ENCODE peak calls at places on chromosomes 12 and 14, in four cellular contexts. N, J, R and G are unnamed samples.

GRCh38 chr12:65662590-65662989 is 161.7 kb upstream of the HMGA2 start:
- DNase-seq in N (no peak), J (no peak), R (no peak), G (no peak)

GRCh38 chr12:11730299-11731041 is 81.0 kb downstream of the ETV6 start:
- DNase-seq in N (no peak), J (peak), R (no peak), G (no peak)

GRCh38 chr12:6946033-6946919 is 2.5 kb downstream of the C12orf57 start:
- DNase-seq in N (peak), J (peak), R (peak), G (peak)

GRCh38 chr12:704516-705242 is 41.4 kb upstream of the NINJ2 start:
- DNase-seq in N (no peak), J (no peak), R (no peak), G (no peak)

GRCh38 chr12:93361159-93361919 is 16.4 kb upstream of the NUDT4 start:
- DNase-seq in N (no peak), J (no peak), R (no peak), G (no peak)

GRCh38 chr12:2460051-2460450 is 334.7 kb upstream of the FKBP4 start:
- DNase-seq in N (no peak), J (no peak), R (no peak), G (no peak)

GRCh38 chr12:110916295-110916875 is 4.0 kb downstream of the MYL2 start:
- DNase-seq in N (no peak), J (no peak), R (no peak), G (no peak)

GRCh38 chr12:93704122-93704521 is 26.9 kb downstream of the CRADD start:
- DNase-seq in N (no peak), J (no peak), R (no peak), G (no peak)

GRCh38 chr12:13686243-13686642 is 295.2 kb downstream of the GRIN2B start:
- DNase-seq in N (no peak), J (no peak), R (no peak), G (no peak)

GRCh38 chr14:96001866-96002510 is 37.2 kb upstream of the C14orf132 start:
- DNase-seq in N (no peak), J (no peak), R (no peak), G (no peak)

GRCh38 chr12:84779169-84779568 is 133.4 kb downstream of the SLC6A15 start:
- DNase-seq in N (no peak), J (no peak), R (no peak), G (no peak)

GRCh38 chr12:44774815-44775411 is 101.2 kb downstream of the NELL2 start:
- DNase-seq in N (peak), J (peak), R (peak), G (no peak)

GRCh38 chr12:117857632-117858274 is 111.0 kb downstream of the KSR2 start:
- DNase-seq in N (peak), J (peak), R (peak), G (no peak)

GRCh38 chr14:102418169-102418852 is 55.6 kb downstream of the TECPR2 start:
- DNase-seq in N (no peak), J (no peak), R (no peak), G (no peak)

GRCh38 chr12:53101266-53101665 is 2.0 kb upstream of the SOAT2 start:
- DNase-seq in N (no peak), J (no peak), R (no peak), G (no peak)

GRCh38 chr14:78127233-78127632 is 42.9 kb upstream of the NRXN3 start:
- DNase-seq in N (no peak), J (no peak), R (no peak), G (no peak)

GRCh38 chr12:132363661-132364347 is 34.4 kb upstream of the GALNT9 start:
- DNase-seq in N (no peak), J (no peak), R (no peak), G (peak)

GRCh38 chr12:59122784-59123183 is 202.5 kb upstream of the LRIG3 start:
- DNase-seq in N (no peak), J (no peak), R (no peak), G (no peak)

GRCh38 chr12:5794156-5794555 is 150.9 kb downstream of the ANO2 start:
- DNase-seq in N (no peak), J (no peak), R (no peak), G (no peak)
- TF ChIP-seq POLR2AphosphoS5 in N (no peak), J (no peak), R (no peak), G (no peak)

GRCh38 chr14:50928002-50928635 is 16.2 kb downstream of the PYGL start:
- DNase-seq in N (no peak), J (no peak), R (no peak), G (peak)

GRCh38 chr14:50924236-50924635 is 20.0 kb downstream of the PYGL start:
- DNase-seq in N (no peak), J (no peak), R (no peak), G (no peak)

GRCh38 chr14:50924848-50925247 is 19.4 kb downstream of the PYGL start:
- DNase-seq in N (peak), J (no peak), R (no peak), G (no peak)

GRCh38 chr14:50929506-50929905 is 14.8 kb downstream of the PYGL start:
- DNase-seq in N (no peak), J (no peak), R (no peak), G (no peak)

DNA sequence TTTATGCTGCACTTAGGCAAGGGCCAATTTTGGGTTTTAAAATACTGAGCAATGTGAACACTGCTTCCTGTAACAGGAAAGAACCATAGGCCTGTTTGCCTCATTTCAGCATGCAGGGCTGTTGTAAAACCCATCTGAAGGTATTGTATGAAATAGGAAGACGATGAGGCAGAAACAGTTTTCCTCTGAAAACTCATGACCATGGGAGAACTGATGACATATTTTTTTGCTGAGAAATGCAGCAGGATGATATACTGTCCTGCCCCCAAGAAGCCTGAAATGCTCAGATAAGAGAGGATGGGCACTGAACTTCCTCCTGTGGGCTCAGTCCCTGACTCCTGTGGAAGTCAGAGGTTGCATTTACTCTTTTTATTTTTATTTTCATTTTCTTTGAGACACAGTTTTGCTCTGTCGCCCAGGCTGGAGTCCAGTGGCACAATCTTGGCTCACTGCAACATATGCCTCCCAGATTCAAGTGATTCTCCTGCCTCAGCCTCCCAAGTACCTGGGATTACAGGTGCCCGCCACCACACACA is 17.4 kb downstream of the PYGL start:
- DNase-seq in N (no peak), J (no peak), R (no peak), G (no peak)
- TF ChIP-seq POLR2AphosphoS5 in N (no peak), J (no peak), R (no peak), G (no peak)

GRCh38 chr12:51361419-51362016 is 15.0 kb upstream of the CELA1 start:
- DNase-seq in N (no peak), J (no peak), R (no peak), G (no peak)

GRCh38 chr12:51360315-51360714 is 13.8 kb upstream of the CELA1 start:
- DNase-seq in N (no peak), J (no peak), R (no peak), G (no peak)

GRCh38 chr12:51359851-51360250 is 13.4 kb upstream of the CELA1 start:
- DNase-seq in N (no peak), J (no peak), R (no peak), G (no peak)

GRCh38 chr12:51358496-51358895 is 12.0 kb upstream of the CELA1 start:
- DNase-seq in N (no peak), J (no peak), R (no peak), G (no peak)

DNA sequence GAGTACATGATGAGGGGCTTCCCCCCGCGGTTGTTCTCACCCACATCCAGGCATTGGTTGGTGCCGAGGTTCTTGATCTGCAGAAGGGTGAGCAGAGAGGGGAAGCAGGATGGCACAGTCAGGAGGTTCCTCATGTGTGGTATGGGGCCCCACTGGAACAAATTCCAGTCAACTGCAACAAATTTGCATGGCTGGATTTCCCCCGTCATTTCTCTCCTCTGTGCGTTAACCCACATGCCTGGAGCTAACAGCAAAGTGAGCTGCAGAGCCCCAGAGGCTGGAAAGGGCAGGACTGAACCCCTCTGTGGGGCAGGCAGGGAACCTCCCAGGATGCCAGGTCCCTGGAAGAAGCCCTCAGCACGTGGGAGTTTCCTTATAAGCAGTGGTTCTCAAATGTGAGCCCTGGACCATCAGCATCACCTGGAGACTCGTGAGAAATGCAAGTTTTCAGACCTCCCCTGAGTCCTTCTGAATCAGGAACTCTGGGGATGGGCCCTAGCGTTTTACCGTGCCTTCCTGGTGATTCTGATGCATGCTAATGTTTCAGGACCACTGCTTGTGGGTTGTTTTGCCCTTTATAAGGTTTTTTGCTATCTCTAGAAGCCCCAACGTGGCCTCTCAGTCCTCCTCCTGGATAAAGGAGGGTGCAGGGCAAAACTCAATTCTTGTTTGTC is 11.0 kb upstream of the CELA1 start:
- DNase-seq in N (no peak), J (no peak), R (no peak), G (no peak)
- TF ChIP-seq POLR2AphosphoS5 in N (no peak), J (no peak), R (no peak), G (no peak)

GRCh38 chr14:100824156-100824555 is 1.8 kb upstream of the MEG3 start:
- DNase-seq in N (no peak), J (no peak), R (peak), G (no peak)

GRCh38 chr14:100824946-100825690 is 800 bp upstream of the MEG3 start:
- DNase-seq in N (no peak), J (no peak), R (no peak), G (no peak)

GRCh38 chr14:100827140-100827517 is 1.2 kb downstream of the MEG3 start:
- DNase-seq in N (no peak), J (no peak), R (no peak), G (no peak)

GRCh38 chr14:100826371-100827139 is 637 bp downstream of the MEG3 start:
- DNase-seq in N (no peak), J (no peak), R (no peak), G (no peak)

DNA sequence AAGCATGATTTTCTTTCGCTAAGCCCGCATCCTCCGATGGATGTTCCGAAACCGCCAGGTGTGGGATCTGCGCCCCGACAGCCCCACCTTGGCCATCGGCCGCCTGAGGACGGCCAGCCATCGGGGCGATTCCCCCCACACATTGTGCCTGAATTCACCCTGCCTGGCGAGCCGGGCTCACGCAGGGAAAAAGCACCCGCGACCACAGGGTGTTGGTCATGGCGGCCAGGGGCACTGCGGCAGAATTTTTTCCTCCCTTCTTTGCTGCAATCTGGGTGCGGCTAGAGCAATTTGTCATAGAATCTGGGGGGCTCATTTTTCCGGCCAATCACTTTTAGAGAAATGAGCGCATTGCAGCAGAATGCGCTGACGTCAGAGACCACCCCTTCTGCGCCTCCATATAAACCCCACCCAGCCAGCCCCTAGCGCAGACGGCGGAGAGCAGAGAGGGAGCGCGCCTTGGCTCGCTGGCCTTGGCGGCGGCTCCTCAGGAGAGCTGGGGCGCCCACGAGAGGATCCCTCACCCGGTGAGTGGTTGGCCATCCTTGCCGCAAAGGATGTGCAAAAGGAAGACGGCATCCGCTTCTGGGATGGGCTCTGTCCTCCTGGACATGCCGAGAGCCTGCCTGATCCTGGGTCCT is at the start of gene MEG3:
- DNase-seq in N (no peak), J (peak), R (no peak), G (no peak)
- TF ChIP-seq POLR2AphosphoS5 in N (no peak), J (peak), R (no peak), G (peak)

GRCh38 chr14:23118506-23119361 is at the start of gene CEBPE:
- DNase-seq in N (no peak), J (no peak), R (no peak), G (no peak)

GRCh38 chr14:23122086-23122485 is 3.0 kb upstream of the CEBPE start:
- DNase-seq in N (no peak), J (no peak), R (no peak), G (no peak)

GRCh38 chr14:23121401-23121800 is 2.3 kb upstream of the CEBPE start:
- DNase-seq in N (no peak), J (peak), R (no peak), G (no peak)

GRCh38 chr14:23119362-23120327 is 590 bp upstream of the CEBPE start:
- DNase-seq in N (no peak), J (no peak), R (no peak), G (no peak)

GRCh38 chr14:23120405-23121251 is 1.6 kb upstream of the CEBPE start:
- DNase-seq in N (peak), J (peak), R (peak), G (peak)
- TF ChIP-seq POLR2AphosphoS5 in N (no peak), J (no peak), R (no peak), G (no peak)

GRCh38 chr12:108640802-108641445 is 7.2 kb upstream of the SELPLG start:
- DNase-seq in N (no peak), J (peak), R (no peak), G (no peak)

GRCh38 chr12:108638141-108638823 is 4.6 kb upstream of the SELPLG start:
- DNase-seq in N (no peak), J (peak), R (no peak), G (peak)

GRCh38 chr12:108637631-108638030 is 3.9 kb upstream of the SELPLG start:
- DNase-seq in N (no peak), J (no peak), R (no peak), G (no peak)

GRCh38 chr12:108637222-108637621 is 3.5 kb upstream of the SELPLG start:
- DNase-seq in N (no peak), J (no peak), R (no peak), G (no peak)

GRCh38 chr12:108638997-108639822 is 5.5 kb upstream of the SELPLG start:
- DNase-seq in N (no peak), J (no peak), R (no peak), G (no peak)
- TF ChIP-seq POLR2AphosphoS5 in N (no peak), J (no peak), R (no peak), G (no peak)

DNA sequence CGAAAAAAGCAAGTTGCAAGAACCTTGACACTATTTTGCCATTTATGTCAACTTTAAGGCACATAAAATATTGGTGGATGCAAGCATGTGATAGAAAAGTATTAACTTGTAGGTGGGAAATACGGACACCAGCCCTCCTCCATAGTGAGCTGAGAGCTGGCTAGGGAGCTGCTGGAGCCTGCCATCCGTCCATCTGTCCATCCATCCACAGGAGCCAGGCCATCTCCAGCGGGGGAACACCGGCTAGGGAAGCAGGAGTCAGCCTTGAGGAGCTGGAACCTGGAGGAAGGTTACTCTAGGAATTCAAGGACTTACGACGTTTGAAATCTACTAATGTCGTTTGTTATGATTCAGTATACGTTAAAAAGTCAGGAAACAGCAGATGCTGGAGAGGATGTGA is 120.7 kb upstream of the C14orf180 start:
- DNase-seq in N (no peak), J (no peak), R (peak), G (peak)
- TF ChIP-seq POLR2AphosphoS5 in N (no peak), J (no peak), R (no peak), G (no peak)

GRCh38 chr12:71183018-71183417 is 25.2 kb upstream of the TSPAN8 start:
- DNase-seq in N (no peak), J (no peak), R (no peak), G (no peak)
- TF ChIP-seq POLR2AphosphoS5 in N (no peak), J (no peak), R (no peak), G (no peak)

DNA sequence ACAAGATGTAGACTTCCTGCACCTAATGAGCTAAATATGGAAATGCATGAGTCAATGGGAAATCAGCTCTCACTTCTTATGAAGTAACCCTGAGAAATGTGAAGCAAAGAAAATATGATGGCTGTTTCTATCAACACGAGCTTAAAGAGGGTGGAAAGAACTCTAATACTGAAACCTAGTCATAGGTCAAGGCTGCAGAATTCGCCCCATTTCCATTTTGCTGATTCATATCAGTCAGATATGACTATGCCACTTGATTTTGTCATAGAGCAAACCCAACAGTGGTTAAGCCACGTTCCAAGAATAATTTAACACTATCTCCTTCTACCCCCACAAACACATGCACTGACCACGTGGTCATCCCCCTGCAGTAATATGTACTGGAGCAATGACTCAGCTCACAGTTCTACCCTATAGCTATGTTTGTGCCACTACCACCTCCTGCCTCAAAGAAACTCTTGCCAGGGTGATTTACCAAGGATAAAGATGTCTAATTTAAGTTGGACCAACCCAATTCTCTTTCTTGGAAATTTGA is 157.5 kb downstream of the TMTC3 start:
- DNase-seq in N (no peak), J (no peak), R (no peak), G (no peak)
- TF ChIP-seq POLR2AphosphoS5 in N (no peak), J (no peak), R (no peak), G (peak)